ENCODE peak calls at places on chromosomes 3 and 15, in six cellular contexts. H is AG04449, A is neural crest cell, L is Caco-2, Z is Panc1, C is fibroblast of mammary gland. T is an unnamed sample.

GRCh38 chr15:40830884-40831283 is 2.4 kb upstream of the PPP1R14D start:
- DNase-seq in H (no peak), A (no peak), L (no peak), Z (no peak), C (no peak), T (no peak)

GRCh38 chr3:186176382-186176990 is 67.6 kb upstream of the ETV5 start:
- DNase-seq in H (no peak), A (no peak), L (peak), Z (no peak), C (no peak), T (no peak)

GRCh38 chr3:4752201-4753072 is 226.8 kb upstream of the BHLHE40 start:
- DNase-seq in H (peak), A (no peak), L (peak), Z (no peak), C (no peak), T (peak)

GRCh38 chr15:85403745-85404144 is 23.3 kb downstream of the AKAP13 start:
- DNase-seq in H (no peak), A (no peak), L (peak), Z (no peak), C (peak), T (no peak)

GRCh38 chr15:91075761-91076160 is 24.3 kb upstream of the SV2B start:
- DNase-seq in H (no peak), A (no peak), L (no peak), Z (no peak), C (no peak), T (no peak)

GRCh38 chr15:101255615-101256350 is 3.9 kb upstream of the CHSY1 start:
- DNase-seq in H (no peak), A (no peak), L (no peak), Z (no peak), C (peak), T (peak)

GRCh38 chr15:96049323-96049722 is 281.2 kb upstream of the NR2F2 start:
- DNase-seq in H (no peak), A (no peak), L (no peak), Z (no peak), C (no peak), T (no peak)

GRCh38 chr3:141372656-141373055 is 4.4 kb downstream of the ZBTB38 start:
- DNase-seq in H (no peak), A (no peak), L (no peak), Z (no peak), C (peak), T (no peak)

GRCh38 chr15:50873935-50874353 is 34.5 kb upstream of the AP4E1 start:
- DNase-seq in H (no peak), A (no peak), L (peak), Z (no peak), C (no peak), T (no peak)

GRCh38 chr3:195876297-195877031 is 31.9 kb downstream of the TNK2 start:
- DNase-seq in H (no peak), A (no peak), L (no peak), Z (no peak), C (no peak), T (no peak)

GRCh38 chr3:99714146-99714545 is 75.8 kb downstream of the COL8A1 start:
- DNase-seq in H (peak), A (no peak), L (no peak), Z (no peak), C (peak), T (no peak)

GRCh38 chr15:25795712-25796111 is 67.4 kb downstream of the ATP10A start:
- DNase-seq in H (no peak), A (no peak), L (no peak), Z (no peak), C (no peak), T (no peak)

GRCh38 chr3:106299300-106300098 is 430.7 kb upstream of the CBLB start:
- DNase-seq in H (no peak), A (no peak), L (no peak), Z (no peak), C (peak), T (no peak)

GRCh38 chr3:39558775-39559306 is 91.4 kb downstream of the MOBP start:
- DNase-seq in H (no peak), A (no peak), L (no peak), Z (no peak), C (no peak), T (no peak)

GRCh38 chr3:155131104-155131503 is 51.0 kb downstream of the MME start:
- DNase-seq in H (peak), A (no peak), L (no peak), Z (no peak), C (peak), T (no peak)

GRCh38 chr15:34248190-34248589 is 23.4 kb downstream of the EMC4 start:
- DNase-seq in H (no peak), A (no peak), L (no peak), Z (no peak), C (no peak), T (no peak)

GRCh38 chr15:23532019-23532418 is 33.5 kb upstream of the MKRN3 start:
- DNase-seq in H (no peak), A (no peak), L (no peak), Z (peak), C (peak), T (no peak)

GRCh38 chr3:134485075-134485536 is 679 bp downstream of the ANAPC13 start:
- DNase-seq in H (no peak), A (no peak), L (no peak), Z (no peak), C (peak), T (peak)

T was measured in ovary.